ENCODE peak calls at places on chromosomes 6 and 20, in nine cellular contexts. E, X, L, W, K, Z, J, U and P are unnamed samples.

GRCh38 chr6:31474871-31475286 is 23.1 kb upstream of the MICB start:
- DNase-seq in J (no peak), X (no peak), L (no peak), Z (no peak), U (peak), K (no peak), E (no peak), W (no peak), P (no peak)

GRCh38 chr6:123802351-123802696 is 1.3 kb upstream of the NKAIN2 start:
- DNase-seq in J (no peak), X (no peak), L (peak), U (no peak), K (no peak), Z (no peak), E (no peak), W (no peak), P (no peak)

GRCh38 chr6:147177286-147177685 is 26.9 kb upstream of the STXBP5 start:
- DNase-seq in J (no peak), L (no peak), K (peak), Z (no peak), U (no peak), X (no peak), E (peak), W (no peak), P (no peak)

GRCh38 chr20:3804781-3805180 is 8.7 kb downstream of the CDC25B start:
- DNase-seq in X (no peak), E (no peak), Z (no peak), J (no peak), L (no peak), K (no peak), W (no peak), U (no peak), P (no peak)

GRCh38 chr6:219019-219570 is 73.2 kb upstream of the DUSP22 start:
- DNase-seq in U (no peak), X (no peak), K (no peak), Z (no peak), J (no peak), L (no peak), E (no peak), W (no peak), P (no peak)

GRCh38 chr6:141488466-141488865 is 644.3 kb upstream of the GJE1 start:
- DNase-seq in J (no peak), W (no peak), Z (no peak), X (no peak), K (peak), U (no peak), E (peak), L (no peak), P (no peak)

GRCh38 chr6:15515660-15516375 is 147.0 kb downstream of the DTNBP1 start:
- DNase-seq in U (no peak), X (no peak), E (no peak), W (no peak), J (no peak), L (no peak), Z (no peak), K (no peak), P (no peak)

GRCh38 chr6:45522486-45522885 is 144.8 kb upstream of the SUPT3H start:
- DNase-seq in J (no peak), L (peak), U (peak), Z (no peak), E (peak), X (no peak), K (no peak), W (no peak), P (no peak)

GRCh38 chr6:32972353-32973143 is 4.2 kb downstream of the BRD2 start:
- DNase-seq in Z (no peak), W (no peak), L (peak), X (no peak), K (no peak), U (peak), J (no peak), E (no peak), P (peak)

GRCh38 chr6:3911614-3912336 is 62.6 kb downstream of the FAM50B start:
- DNase-seq in W (peak), L (peak), J (no peak), X (peak), Z (peak), K (peak), U (no peak), E (peak), P (no peak)

GRCh38 chr6:134093007-134093573 is 40.7 kb upstream of the SLC2A12 start:
- DNase-seq in U (no peak), K (no peak), X (no peak), W (no peak), E (no peak), L (no peak), Z (no peak), J (no peak), P (no peak)

GRCh38 chr20:56636701-56637100 is 7.6 kb downstream of the TFAP2C start:
- DNase-seq in X (no peak), L (no peak), J (no peak), W (peak), U (no peak), Z (no peak), E (peak), K (no peak), P (no peak)

GRCh38 chr6:40162074-40162473 is 227.8 kb upstream of the MOCS1 start:
- DNase-seq in U (no peak), J (no peak), L (no peak), E (no peak), W (no peak), K (no peak), X (no peak), Z (no peak), P (no peak)

GRCh38 chr6:77038801-77039200 is 424.5 kb downstream of the HTR1B start:
- DNase-seq in E (peak), J (no peak), X (no peak), U (no peak), K (peak), W (no peak), Z (peak), L (no peak), P (no peak)

GRCh38 chr20:38581830-38582358 is 897 bp downstream of the ADIG start:
- DNase-seq in J (no peak), U (no peak), E (no peak), W (no peak), Z (no peak), K (no peak), X (no peak), L (no peak), P (no peak)

GRCh38 chr20:51446656-51447055 is 95.9 kb downstream of the NFATC2 start:
- DNase-seq in W (peak), E (peak), K (peak), U (no peak), Z (no peak), X (no peak), J (peak), L (peak), P (no peak)

GRCh38 chr6:43851204-43851855 is 81.3 kb downstream of the VEGFA start:
- DNase-seq in J (no peak), U (no peak), W (no peak), K (peak), X (no peak), E (peak), Z (no peak), L (peak), P (no peak)

GRCh38 chr6:28771401-28772267 is 152.2 kb downstream of the TRIM27 start:
- DNase-seq in W (peak), U (peak), L (no peak), X (no peak), K (no peak), E (no peak), Z (no peak), J (no peak), P (no peak)

GRCh38 chr6:20202699-20203302 is 9.5 kb downstream of the MBOAT1 start:
- DNase-seq in J (no peak), Z (no peak), E (peak), K (no peak), U (no peak), L (no peak), X (no peak), W (no peak), P (no peak)

GRCh38 chr6:14210077-14210476 is 92.5 kb downstream of the CD83 start:
- DNase-seq in Z (no peak), E (no peak), L (no peak), J (no peak), W (no peak), X (no peak), U (peak), K (no peak), P (no peak)
- H3K4me3 ChIP-seq in Z (peak), E (no peak), L (peak), J (no peak), W (no peak), X (peak), U (peak), K (no peak), P (no peak)

DNA sequence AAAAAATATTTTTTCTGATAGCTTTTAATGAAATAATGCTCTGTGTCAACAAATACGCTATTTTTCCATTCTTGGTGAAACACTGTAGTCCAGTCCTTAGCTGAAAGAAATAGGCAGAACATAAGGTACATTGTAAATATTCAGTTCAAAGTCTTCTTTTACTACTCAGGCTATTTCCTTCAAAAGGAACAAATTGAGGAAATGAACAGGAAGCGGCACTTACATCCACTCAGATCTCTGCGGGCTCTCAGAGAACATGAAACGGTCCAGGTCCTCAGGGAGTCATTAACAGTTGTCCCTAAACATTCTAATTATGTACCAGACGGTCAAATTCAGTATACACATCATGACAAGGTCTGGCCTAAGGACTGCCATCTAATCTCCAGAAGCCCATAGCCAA is 212.6 kb downstream of the KIF16B start:
- DNase-seq in E (no peak), K (no peak), Z (no peak), X (no peak), L (no peak), J (no peak), U (no peak), W (no peak), P (no peak)
- H3K4me3 ChIP-seq in E (no peak), K (no peak), Z (no peak), X (no peak), L (no peak), J (no peak), U (no peak), W (no peak), P (no peak)

DNA sequence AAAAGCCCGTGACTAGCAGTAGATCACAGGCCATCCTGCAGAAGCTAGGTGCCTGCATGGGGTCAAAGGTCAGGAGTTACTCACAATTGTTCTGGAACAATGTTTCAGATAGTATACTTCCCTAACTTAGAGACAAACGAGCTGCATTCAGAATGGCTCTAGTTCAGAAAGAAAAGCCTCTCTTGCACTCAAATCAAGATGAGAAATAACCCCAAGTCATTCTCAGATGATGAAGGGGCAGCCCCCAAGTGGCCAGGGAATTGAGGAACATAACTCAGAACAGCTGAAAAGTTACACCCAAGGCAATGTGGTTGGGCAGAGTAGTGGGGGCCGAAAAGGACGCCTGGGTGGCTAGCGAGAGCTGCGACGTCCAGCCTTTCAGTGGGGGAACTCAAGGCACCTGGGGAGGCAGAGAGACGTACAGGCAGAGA is 27.8 kb downstream of the FYN start:
- DNase-seq in E (no peak), L (peak), W (no peak), K (peak), U (no peak), X (no peak), J (no peak), Z (no peak), P (no peak)
- H3K4me3 ChIP-seq in E (no peak), L (no peak), W (no peak), K (no peak), U (no peak), X (no peak), J (no peak), Z (no peak), P (no peak)

GRCh38 chr20:44648579-44648978 is 2.9 kb downstream of the ADA start:
- DNase-seq in W (no peak), Z (no peak), X (no peak), K (no peak), E (no peak), U (no peak), J (no peak), L (no peak), P (no peak)
- H3K4me3 ChIP-seq in W (no peak), Z (no peak), X (no peak), K (no peak), E (no peak), U (no peak), J (no peak), L (no peak), P (no peak)

DNA sequence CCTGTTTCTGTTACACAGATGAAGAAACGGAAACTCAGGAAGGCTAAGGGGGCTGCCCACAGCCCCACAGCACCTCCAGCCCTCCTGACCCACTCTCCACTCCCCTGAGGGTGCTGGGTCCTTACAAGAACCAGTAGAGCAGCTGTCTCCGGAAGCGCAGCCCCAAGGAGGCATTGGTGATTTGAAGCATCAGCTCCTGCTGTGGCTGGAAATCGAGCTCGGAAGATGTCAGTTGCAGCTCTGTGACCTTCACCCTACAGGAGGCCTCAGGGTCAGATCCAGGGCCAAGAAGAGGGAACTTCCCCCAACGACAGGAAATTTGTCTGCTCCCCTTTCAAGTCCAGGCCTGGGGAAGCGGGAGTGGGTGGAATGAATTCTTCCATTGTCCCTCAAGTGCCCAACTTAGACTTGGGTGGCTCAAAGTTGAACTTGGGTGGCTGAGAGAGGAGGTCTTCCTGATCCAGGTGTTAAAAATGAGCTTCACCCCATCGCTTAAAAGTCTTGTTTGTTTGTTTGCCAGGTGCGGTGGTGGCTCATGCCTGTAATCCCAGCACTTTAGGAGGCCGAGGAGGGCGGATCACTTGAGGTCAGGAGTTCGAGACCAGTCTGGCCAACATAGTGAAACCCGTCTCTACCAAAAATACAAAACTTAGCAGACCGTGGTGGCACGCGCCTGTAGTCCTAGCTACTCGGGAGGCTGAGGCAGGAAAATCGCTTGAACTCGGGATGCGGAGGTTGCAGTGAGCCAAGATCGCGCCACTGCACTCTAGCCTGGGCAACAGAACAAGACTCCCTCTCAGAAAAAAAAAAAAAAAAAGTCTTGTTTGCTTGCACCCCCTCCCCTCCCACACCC is 1.9 kb downstream of the PLTP start:
- DNase-seq in K (no peak), Z (no peak), J (no peak), L (no peak), U (no peak), X (no peak), W (no peak), E (no peak), P (no peak)
- H3K4me3 ChIP-seq in K (peak), Z (peak), J (no peak), L (no peak), U (no peak), X (peak), W (no peak), E (peak), P (no peak)